ENCODE peak calls at places on chromosomes 13 and 19, in eight cellular contexts. T is stimulated activated CD8-positive, alpha-beta memory T cell treated with anti-CD3 and anti-CD28 coated beads, Interleukin-7, amount 100 ng/mL, for 1 hour; I is GM04504; C is Right ventricle myocardium superior; H is activated CD4-positive, alpha-beta T cell treated with anti-CD3 and anti-CD28 coated beads for 24 hours; X is ureter; W is WTC11; R is GM06990. K is an unnamed sample.

GRCh38 chr19:35796645-35797542 is 15.8 kb downstream of the PRODH2 start:
- DNase-seq in C (no peak), W (no peak), H (no peak), I (no peak), X (no peak), T (no peak), R (no peak), K (no peak)

GRCh38 chr19:35249146-35249847 is 495 bp downstream of the LSR start:
- DNase-seq in C (no peak), T (no peak), W (no peak), I (no peak), X (no peak), R (no peak), H (no peak), K (peak)

GRCh38 chr13:20709782-20710181 is 6.3 kb downstream of the IL17D start:
- DNase-seq in C (no peak), T (no peak), W (no peak), R (no peak), H (no peak), X (no peak), I (no peak), K (no peak)

GRCh38 chr13:78192721-78193120 is 274.1 kb upstream of the EDNRB start:
- DNase-seq in I (peak), C (no peak), H (no peak), T (no peak), X (no peak), W (no peak), R (no peak), K (no peak)

GRCh38 chr19:57056972-57057371 is 62.8 kb upstream of the USP29 start:
- DNase-seq in R (no peak), T (no peak), H (no peak), I (no peak), X (no peak), W (no peak), C (peak), K (no peak)

GRCh38 chr19:7459773-7460172 is 29.1 kb downstream of the PEX11G start:
- DNase-seq in H (no peak), I (no peak), C (no peak), X (no peak), R (no peak), W (no peak), T (no peak), K (no peak)

GRCh38 chr19:49843265-49843664 is 7.7 kb upstream of the PTOV1 start:
- DNase-seq in I (no peak), X (no peak), R (no peak), C (no peak), T (no peak), H (no peak), W (no peak), K (peak)

GRCh38 chr19:18441804-18442788 is 4.2 kb upstream of the ISYNA1 start:
- DNase-seq in C (no peak), W (no peak), T (no peak), R (no peak), I (no peak), X (no peak), H (no peak), K (no peak)

GRCh38 chr19:3075605-3076431 is 13.5 kb upstream of the TLE5 start:
- DNase-seq in I (no peak), W (peak), R (peak), T (peak), H (peak), C (peak), X (no peak), K (peak)

GRCh38 chr13:42649761-42650289 is 75.9 kb downstream of the TNFSF11 start:
- DNase-seq in H (no peak), C (no peak), X (no peak), I (no peak), T (no peak), W (no peak), R (no peak), K (no peak)

GRCh38 chr19:16676101-16676798 is 15.3 kb downstream of the TMEM38A start:
- DNase-seq in H (no peak), R (no peak), X (no peak), I (no peak), T (no peak), W (no peak), C (no peak), K (no peak)

GRCh38 chr19:4067396-4068057 is 828 bp upstream of the ZBTB7A start:
- DNase-seq in X (no peak), W (no peak), H (no peak), T (no peak), C (peak), I (no peak), R (no peak), K (peak)

GRCh38 chr19:33303791-33304759 is 1.7 kb upstream of the CEBPA start:
- DNase-seq in C (no peak), W (no peak), H (no peak), T (no peak), R (no peak), I (no peak), X (no peak), K (no peak)

GRCh38 chr13:42658019-42658418 is 84.1 kb downstream of the TNFSF11 start:
- DNase-seq in R (no peak), T (no peak), W (no peak), H (no peak), I (no peak), C (no peak), X (no peak), K (no peak)

GRCh38 chr13:20231839-20232555 is at the start of gene GJB6:
- DNase-seq in I (no peak), T (no peak), R (no peak), C (no peak), W (peak), H (no peak), X (no peak), K (peak)

GRCh38 chr19:15249912-15250634 is 17.8 kb upstream of the EPHX3 start:
- DNase-seq in C (peak), T (no peak), R (no peak), W (no peak), I (peak), X (peak), H (no peak), K (no peak)

GRCh38 chr13:110407531-110407930 is 100.4 kb downstream of the COL4A2 start:
- DNase-seq in W (no peak), C (no peak), R (no peak), X (peak), I (no peak), T (no peak), H (no peak), K (no peak)

GRCh38 chr19:48928164-48929005 is 5.1 kb upstream of the DHDH start:
- DNase-seq in W (no peak), R (no peak), T (no peak), I (no peak), H (no peak), C (no peak), X (no peak), K (no peak)

GRCh38 chr13:106566682-106567420 is 1.1 kb downstream of the ARGLU1 start:
- DNase-seq in W (peak), R (peak), H (no peak), C (peak), X (peak), T (no peak), I (no peak), K (peak)

GRCh38 chr13:85236431-85236830 is 562.8 kb downstream of the SLITRK6 start:
- DNase-seq in T (no peak), R (no peak), C (no peak), W (no peak), H (no peak), I (no peak), X (no peak), K (no peak)

GRCh38 chr19:32869369-32870153 is at the start of gene SLC7A9:
- DNase-seq in I (no peak), X (peak), T (no peak), R (no peak), H (no peak), C (no peak), W (no peak), K (no peak)

GRCh38 chr13:61463027-61463426 is 47.4 kb upstream of the PCDH20 start:
- DNase-seq in W (no peak), T (no peak), R (no peak), I (no peak), C (no peak), H (no peak), X (no peak), K (no peak)

GRCh38 chr13:112859817-112860190 is 109.2 kb upstream of the MCF2L start:
- DNase-seq in C (no peak), R (no peak), X (peak), W (no peak), T (no peak), H (no peak), I (no peak), K (peak)

GRCh38 chr19:48991823-48992570 is 1.1 kb downstream of the GYS1 start:
- DNase-seq in R (no peak), C (peak), I (peak), W (no peak), X (peak), T (no peak), H (no peak), K (no peak)

GRCh38 chr13:112182251-112182650 is 115.3 kb downstream of the SOX1 start:
- DNase-seq in W (no peak), I (no peak), C (no peak), H (no peak), R (no peak), T (no peak), X (no peak), K (no peak)

GRCh38 chr19:55165952-55166529 is 372 bp downstream of the DNAAF3 start:
- DNase-seq in C (peak), H (peak), W (peak), I (peak), R (peak), T (no peak), X (peak), K (peak)

GRCh38 chr19:39038098-39038497 is 5.7 kb upstream of the FBXO27 start:
- DNase-seq in H (no peak), T (no peak), X (peak), R (no peak), C (no peak), I (peak), W (peak), K (no peak)

GRCh38 chr13:106103779-106104178 is 431.7 kb downstream of the EFNB2 start:
- DNase-seq in C (no peak), W (no peak), R (no peak), X (no peak), H (no peak), T (no peak), I (peak), K (no peak)

GRCh38 chr19:35704218-35704617 is at the start of gene ZBTB32:
- DNase-seq in T (no peak), X (no peak), W (peak), H (no peak), C (no peak), I (no peak), R (no peak), K (peak)

GRCh38 chr19:3835055-3835435 is 33.8 kb downstream of the ZFR2 start:
- DNase-seq in W (no peak), C (no peak), H (no peak), R (no peak), X (no peak), T (no peak), I (no peak), K (no peak)

GRCh38 chr19:1206733-1207301 is 1.2 kb downstream of the STK11 start:
- DNase-seq in C (no peak), I (no peak), X (no peak), T (no peak), R (peak), H (no peak), W (no peak), K (no peak)

GRCh38 chr13:46552302-46552680 is 679 bp upstream of the LRCH1 start:
- DNase-seq in X (no peak), I (no peak), T (no peak), H (no peak), C (peak), R (no peak), W (no peak), K (no peak)

GRCh38 chr19:42433503-42434260 is 6.5 kb upstream of the LIPE start:
- DNase-seq in C (peak), R (peak), W (peak), I (no peak), X (peak), H (peak), T (peak), K (peak)

GRCh38 chr13:110499621-110500281 is 61.8 kb downstream of the RAB20 start:
- DNase-seq in X (no peak), W (no peak), H (no peak), C (no peak), I (peak), T (no peak), R (no peak), K (no peak)

GRCh38 chr13:73722120-73722519 is 412.1 kb downstream of the KLF12 start:
- DNase-seq in W (no peak), H (no peak), T (no peak), R (no peak), X (no peak), C (no peak), I (peak), K (no peak)

GRCh38 chr19:11196406-11197287 is 698 bp downstream of the KANK2 start:
- DNase-seq in W (peak), I (no peak), T (no peak), R (no peak), X (no peak), C (peak), H (no peak), K (peak)

GRCh38 chr19:54481326-54481930 is 8.3 kb upstream of the CDC42EP5 start:
- DNase-seq in C (no peak), I (no peak), W (peak), T (no peak), H (peak), X (no peak), R (peak), K (peak)

GRCh38 chr19:4524808-4525562 is 6.7 kb upstream of the PLIN4 start:
- DNase-seq in C (peak), I (no peak), T (peak), X (no peak), H (peak), R (no peak), W (peak), K (peak)

GRCh38 chr19:8610041-8610927 is at the start of gene ADAMTS10:
- DNase-seq in X (no peak), W (peak), R (no peak), I (no peak), C (peak), T (no peak), H (no peak), K (no peak)

K was measured in germinal center.